ENCODE peak calls at places on chromosomes 2 and 18, in eight cellular contexts. C is stomach, G is choroid plexus epithelial cell, W is IMR-90, P is dorsolateral prefrontal cortex, Q is Peyer's patch, D is cardiac muscle cell, M is SJCRH30. F is an unnamed sample.

GRCh38 chr2:136235451-136236418 is 117.8 kb upstream of the CXCR4 start:
- DNase-seq in C (no peak), G (peak), W (peak), P (no peak), Q (no peak), D (peak), M (no peak), F (peak)

GRCh38 chr2:47208852-47209606 is 53.9 kb upstream of the STPG4 start:
- DNase-seq in C (no peak), G (peak), W (peak), P (no peak), Q (no peak), D (peak), M (peak), F (peak)

GRCh38 chr2:106572541-106573148 is 85.5 kb downstream of the CD8B2 start:
- DNase-seq in C (no peak), G (no peak), W (no peak), P (peak), Q (no peak), D (peak), M (peak), F (peak)

GRCh38 chr2:70906022-70906421 is 29.7 kb upstream of the ATP6V1B1 start:
- DNase-seq in C (peak), G (no peak), W (no peak), P (no peak), Q (no peak), D (no peak), M (no peak), F (no peak)

GRCh38 chr18:11502368-11502767 is 107.0 kb upstream of the SLC35G4 start:
- DNase-seq in C (no peak), G (peak), W (peak), P (no peak), Q (no peak), D (no peak), M (no peak), F (no peak)

GRCh38 chr2:101698419-101699190 is 1.1 kb downstream of the MAP4K4 start:
- DNase-seq in C (no peak), G (peak), W (no peak), P (no peak), Q (peak), D (peak), M (peak), F (peak)

GRCh38 chr2:173202570-173202969 is 126.9 kb downstream of the MAP3K20 start:
- DNase-seq in C (no peak), G (no peak), W (no peak), P (no peak), Q (no peak), D (no peak), M (no peak), F (no peak)

GRCh38 chr2:239026711-239027430 is 179.0 kb downstream of the TWIST2 start:
- DNase-seq in C (no peak), G (no peak), W (no peak), P (no peak), Q (peak), D (no peak), M (no peak), F (no peak)

GRCh38 chr2:6922201-6922656 is 5.0 kb downstream of the RNF144A start:
- DNase-seq in C (no peak), G (peak), W (no peak), P (no peak), Q (no peak), D (no peak), M (no peak), F (peak)

GRCh38 chr2:98912221-98912851 is 23.7 kb downstream of the CRACDL start:
- DNase-seq in C (peak), G (peak), W (peak), P (peak), Q (no peak), D (peak), M (peak), F (no peak)

GRCh38 chr2:73272270-73272669 is 12.0 kb downstream of the FBXO41 start:
- DNase-seq in C (no peak), G (no peak), W (no peak), P (no peak), Q (no peak), D (no peak), M (no peak), F (no peak)

GRCh38 chr2:4101938-4102337 is 398.6 kb downstream of the DCDC2C start:
- DNase-seq in C (no peak), G (no peak), W (no peak), P (no peak), Q (no peak), D (no peak), M (no peak), F (peak)

GRCh38 chr2:128454980-128455709 is 136.5 kb upstream of the HS6ST1 start:
- DNase-seq in C (peak), G (no peak), W (no peak), P (no peak), Q (no peak), D (no peak), M (no peak), F (no peak)

GRCh38 chr2:37711308-37711731 is 39.9 kb upstream of the CDC42EP3 start:
- DNase-seq in C (no peak), G (peak), W (peak), P (no peak), Q (no peak), D (peak), M (peak), F (peak)

DNA sequence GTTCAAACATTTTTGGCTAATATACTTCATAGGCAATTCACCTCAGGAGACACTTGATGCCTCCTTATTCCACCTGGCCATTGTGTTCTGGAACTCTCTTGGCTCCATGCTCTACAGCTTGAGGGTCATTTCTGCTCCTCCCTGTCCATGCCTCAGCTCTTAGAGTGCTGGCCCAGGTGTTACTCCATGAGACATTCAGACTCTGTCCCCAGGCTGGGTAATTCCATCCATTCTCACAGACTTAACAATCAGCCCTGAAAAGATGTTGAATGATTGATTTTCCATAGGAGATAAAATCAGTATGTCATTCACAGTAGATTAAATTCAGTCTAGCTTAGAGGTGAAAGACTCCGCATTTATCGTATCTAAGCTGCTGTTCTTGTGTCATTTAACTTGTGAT is 168.6 kb upstream of the CWC22 start:
- DNase-seq in C (no peak), G (no peak), W (no peak), P (no peak), Q (no peak), D (no peak), M (no peak), F (no peak)
- H3K4me3 ChIP-seq in C (no peak), G (no peak), W (no peak), P (no peak), Q (no peak), D (no peak), M (no peak), F (no peak)

DNA sequence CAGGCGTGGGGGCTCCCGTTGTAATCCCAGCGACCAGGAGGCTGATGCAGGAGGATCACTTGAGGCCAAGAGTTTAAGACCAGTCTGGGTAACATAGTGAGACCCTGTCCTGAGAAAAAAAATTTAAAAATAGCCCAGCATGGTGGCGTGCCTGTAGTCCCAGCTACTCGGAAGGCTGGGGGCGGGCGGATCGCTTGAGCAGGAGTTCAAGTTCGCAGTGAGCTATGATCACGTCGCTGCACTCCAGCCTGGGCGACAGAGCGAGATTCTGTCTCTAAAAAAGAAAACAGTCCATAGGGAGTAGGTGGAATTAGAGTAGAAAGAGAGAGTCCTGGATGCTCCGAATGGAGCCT is 325 bp upstream of the TTLL4 start:
- DNase-seq in C (no peak), G (no peak), W (no peak), P (no peak), Q (no peak), D (no peak), M (no peak), F (no peak)
- H3K4me3 ChIP-seq in C (peak), G (peak), W (peak), P (peak), Q (peak), D (peak), M (peak), F (no peak)

GRCh38 chr2:153477641-153478288 is 797 bp downstream of the RPRM start:
- DNase-seq in C (no peak), G (no peak), W (no peak), P (no peak), Q (peak), D (no peak), M (no peak), F (no peak)

GRCh38 chr2:153477096-153477555 is 1.4 kb downstream of the RPRM start:
- DNase-seq in C (no peak), G (peak), W (no peak), P (no peak), Q (peak), D (no peak), M (peak), F (no peak)

GRCh38 chr2:153478289-153479261 is at the start of gene RPRM:
- DNase-seq in C (peak), G (peak), W (peak), P (peak), Q (peak), D (peak), M (peak), F (peak)

GRCh38 chr2:153474407-153474806 is 4.2 kb downstream of the RPRM start:
- DNase-seq in C (no peak), G (no peak), W (no peak), P (no peak), Q (no peak), D (no peak), M (peak), F (peak)

GRCh38 chr2:153476491-153477095 is 2.0 kb downstream of the RPRM start:
- DNase-seq in C (no peak), G (no peak), W (no peak), P (no peak), Q (no peak), D (no peak), M (no peak), F (no peak)
- H3K4me3 ChIP-seq in C (peak), G (no peak), W (no peak), P (peak), Q (no peak), D (no peak), M (no peak), F (no peak)

GRCh38 chr2:234271342-234271741 is 220.8 kb downstream of the SPP2 start:
- DNase-seq in C (no peak), G (no peak), W (no peak), P (no peak), Q (no peak), D (no peak), M (no peak), F (no peak)

GRCh38 chr2:234272069-234272850 is 221.8 kb downstream of the SPP2 start:
- DNase-seq in C (no peak), G (no peak), W (no peak), P (no peak), Q (no peak), D (no peak), M (no peak), F (no peak)

GRCh38 chr2:234268314-234268713 is 217.8 kb downstream of the SPP2 start:
- DNase-seq in C (no peak), G (no peak), W (no peak), P (no peak), Q (no peak), D (no peak), M (no peak), F (no peak)

GRCh38 chr2:234267534-234267933 is 217.0 kb downstream of the SPP2 start:
- DNase-seq in C (no peak), G (no peak), W (no peak), P (no peak), Q (no peak), D (no peak), M (no peak), F (no peak)

DNA sequence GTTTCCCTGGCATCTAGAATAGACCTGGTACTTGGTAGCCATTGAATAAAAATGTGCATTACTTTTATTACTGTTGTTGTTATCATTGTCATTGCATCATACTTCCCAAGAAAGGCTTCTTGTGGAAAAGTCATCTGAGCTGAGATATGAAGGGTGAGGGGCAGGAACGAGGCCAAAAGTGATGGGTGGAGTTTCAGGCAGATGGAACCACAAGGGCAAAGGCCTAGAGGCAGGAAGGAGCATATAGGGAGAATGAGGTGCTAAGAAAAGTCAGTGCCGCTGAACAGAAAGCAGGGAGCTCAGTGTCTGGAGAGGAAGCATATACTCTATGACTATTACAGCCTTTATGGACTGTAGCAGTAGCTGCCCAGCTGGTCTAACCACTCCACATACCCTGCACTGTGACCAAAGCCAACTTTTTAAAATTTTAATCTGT is 219.3 kb downstream of the SPP2 start:
- DNase-seq in C (no peak), G (peak), W (peak), P (no peak), Q (no peak), D (peak), M (no peak), F (no peak)
- H3K4me3 ChIP-seq in C (no peak), G (no peak), W (no peak), P (no peak), Q (no peak), D (no peak), M (no peak), F (no peak)

F was measured in NB4.